ENCODE peak calls at places on chromosome 20, in nine cellular contexts. Y is SK-N-SH, U is progenitor cell of endocrine pancreas, J is dorsolateral prefrontal cortex, K is lower lobe of right lung, A is heart left ventricle, V is kidney epithelial cell, G is astrocyte, E is Calu3. X is an unnamed sample.

GRCh38 chr20:36461600-36462439 is 79.5 kb upstream of the MYL9 start:
- DNase-seq in E (peak; percentile 51), U (no peak), K (peak; percentile 75), V (no peak), G (no peak), Y (peak; percentile 78), A (peak; percentile 81), J (no peak), X (peak; percentile 57)

GRCh38 chr20:58942549-58942948 is 38.5 kb upstream of the NELFCD start:
- DNase-seq in V (no peak), E (no peak), G (no peak), U (no peak), K (no peak), J (no peak), A (no peak), Y (no peak), X (no peak)

GRCh38 chr20:58749098-58749766 is 56.6 kb downstream of the NPEPL1 start:
- DNase-seq in U (no peak), J (no peak), E (no peak), V (no peak), A (no peak), G (no peak), Y (no peak), K (no peak), X (no peak)

GRCh38 chr20:53769041-53769440 is 175.4 kb upstream of the ZNF217 start:
- DNase-seq in V (no peak), G (no peak), K (no peak), J (no peak), E (no peak), Y (no peak), U (no peak), A (no peak), X (no peak)

GRCh38 chr20:57690525-57690924 is 19.3 kb downstream of the PMEPA1 start:
- DNase-seq in Y (no peak), G (no peak), J (no peak), U (no peak), K (no peak), E (peak; percentile 80), A (no peak), V (no peak), X (no peak)

GRCh38 chr20:54123587-54124180 is 50.1 kb downstream of the CYP24A1 start:
- DNase-seq in U (peak; percentile 14), J (no peak), Y (no peak), A (no peak), E (peak; percentile 99), V (peak; percentile 100), K (peak; percentile 80), G (peak; percentile 99), X (no peak)

GRCh38 chr20:50701055-50701963 is 10.0 kb upstream of the RIPOR3 start:
- DNase-seq in Y (no peak), G (no peak), V (no peak), E (no peak), J (no peak), K (no peak), A (no peak), U (no peak), X (no peak)

GRCh38 chr20:725491-725890 is 42.8 kb downstream of the SLC52A3 start:
- DNase-seq in E (no peak), J (no peak), K (no peak), V (no peak), A (no peak), U (no peak), G (no peak), Y (no peak), X (no peak)

GRCh38 chr20:38806855-38807655 is 1.6 kb downstream of the PPP1R16B start:
- DNase-seq in A (no peak), G (no peak), E (no peak), U (no peak), Y (peak; percentile 43), V (no peak), K (no peak), J (peak; percentile 54), X (peak; percentile 66)

GRCh38 chr20:35463455-35464300 is 8.3 kb downstream of the CEP250 start:
- DNase-seq in E (peak; percentile 78), V (no peak), U (peak; percentile 40), Y (peak; percentile 65), G (peak; percentile 41), K (no peak), J (no peak), A (peak; percentile 44), X (peak; percentile 69)

GRCh38 chr20:3710027-3710426 is 2.4 kb downstream of the SIGLEC1 start:
- DNase-seq in E (no peak), Y (no peak), G (no peak), V (no peak), J (no peak), A (no peak), K (peak; percentile 47), U (no peak), X (no peak)
- TF ChIP-seq CTCF in E (no peak), Y (no peak), G (no peak), V (no peak), J (no peak), A (no peak), K (no peak), U (no peak), X (no peak)

GRCh38 chr20:63009044-63009961 is 2.5 kb upstream of the BHLHE23 start:
- DNase-seq in V (no peak), G (no peak), J (no peak), Y (peak; percentile 95), U (peak; percentile 84), A (peak; percentile 69), E (peak; percentile 91), K (peak; percentile 80), X (peak; percentile 97)
- TF ChIP-seq CTCF in V (peak; percentile 94), G (peak; percentile 58), J (peak; percentile 95), Y (peak; percentile 90), U (peak; percentile 92), A (peak; percentile 93), E (peak; percentile 97), K (peak; percentile 96), X (peak; percentile 96)

GRCh38 chr20:32687180-32687532 is 13.4 kb upstream of the C20orf203 start:
- DNase-seq in U (no peak), V (no peak), G (no peak), K (no peak), E (no peak), A (no peak), Y (no peak), J (no peak), X (no peak)
- TF ChIP-seq CTCF in U (no peak), V (no peak), G (no peak), K (no peak), E (no peak), A (no peak), Y (no peak), J (no peak), X (no peak)

GRCh38 chr20:64039293-64040160 is 3.5 kb downstream of the C20orf204 start:
- DNase-seq in E (no peak), Y (no peak), J (no peak), V (no peak), A (peak; percentile 16), U (no peak), K (no peak), G (no peak), X (no peak)
- TF ChIP-seq CTCF in E (no peak), Y (no peak), J (no peak), V (no peak), A (no peak), U (no peak), K (no peak), G (no peak), X (no peak)

DNA sequence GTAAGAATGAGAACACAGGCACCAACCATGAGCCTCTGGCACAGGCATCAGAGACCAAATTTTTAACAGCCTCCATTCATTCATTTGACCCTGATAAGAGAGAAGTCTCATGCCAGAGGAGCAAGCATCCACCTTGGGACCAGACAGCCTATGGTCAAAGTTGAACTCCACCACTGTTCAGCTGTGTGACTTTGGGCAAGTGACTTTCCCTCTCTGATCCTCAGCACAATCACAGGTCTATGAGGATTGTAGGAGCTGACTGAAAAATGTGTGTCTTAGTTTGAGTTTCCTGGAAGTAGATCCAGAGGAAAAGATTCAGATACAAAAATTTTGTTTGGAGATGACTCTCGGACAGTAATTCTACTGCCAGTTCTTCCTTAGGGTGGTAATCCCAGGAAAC is 645.1 kb upstream of the DEFB115 start:
- DNase-seq in A (no peak), J (no peak), G (no peak), Y (no peak), U (no peak), K (no peak), V (no peak), E (no peak), X (no peak)
- TF ChIP-seq CTCF in A (no peak), J (no peak), G (no peak), Y (no peak), U (no peak), K (no peak), V (no peak), E (no peak), X (no peak)

GRCh38 chr20:23420943-23421925 is at the start of gene NAPB:
- DNase-seq in E (peak; percentile 79), G (peak; percentile 77), A (peak; percentile 97), U (peak; percentile 88), J (peak; percentile 94), Y (peak; percentile 97), K (peak; percentile 98), V (peak; percentile 61), X (peak; percentile 96)
- TF ChIP-seq CTCF in E (no peak), G (no peak), A (peak; percentile 55), U (peak; percentile 44), J (peak; percentile 53), Y (peak; percentile 34), K (peak; percentile 66), V (peak; percentile 22), X (peak; percentile 34)

GRCh38 chr20:17966432-17967312 is 1.9 kb downstream of the SNX5 start:
- DNase-seq in G (no peak), J (no peak), Y (peak; percentile 55), E (no peak), V (no peak), A (no peak), U (no peak), K (no peak), X (no peak)
- TF ChIP-seq CTCF in G (peak; percentile 27), J (no peak), Y (peak; percentile 44), E (no peak), V (peak; percentile 14), A (no peak), U (peak; percentile 37), K (peak; percentile 9), X (no peak)

GRCh38 chr20:45404438-45404837 is 3.7 kb upstream of the DBNDD2 start:
- DNase-seq in G (no peak), E (no peak), J (no peak), A (no peak), V (no peak), K (no peak), U (no peak), Y (no peak), X (no peak)

GRCh38 chr20:45407783-45408645 is at the start of gene DBNDD2:
- DNase-seq in J (peak; percentile 90), V (no peak), K (no peak), Y (peak; percentile 24), A (peak; percentile 71), U (no peak), E (no peak), G (no peak), X (no peak)

GRCh38 chr20:45405566-45406259 is 2.4 kb upstream of the DBNDD2 start:
- DNase-seq in U (peak; percentile 22), G (peak; percentile 3), A (peak; percentile 57), K (no peak), V (no peak), E (peak; percentile 37), Y (peak; percentile 75), J (no peak), X (peak; percentile 45)

GRCh38 chr20:45407067-45407745 is 883 bp upstream of the DBNDD2 start:
- DNase-seq in A (peak; percentile 79), Y (peak; percentile 65), V (no peak), U (peak; percentile 28), E (peak; percentile 44), G (peak; percentile 21), J (no peak), K (no peak), X (peak; percentile 27)

GRCh38 chr20:45406260-45407066 is 1.6 kb upstream of the DBNDD2 start:
- DNase-seq in K (peak; percentile 83), A (peak; percentile 91), E (peak; percentile 84), J (peak; percentile 73), G (peak; percentile 2), U (peak; percentile 40), Y (peak; percentile 80), V (no peak), X (peak; percentile 64)
- TF ChIP-seq CTCF in K (no peak), A (no peak), E (no peak), J (no peak), G (no peak), U (peak; percentile 24), Y (no peak), V (no peak), X (no peak)